ENCODE peak calls at places on chromosomes 11 and 22, in seven cellular contexts. W, Q, M, S, D, K and G are unnamed samples.

GRCh38 chr11:57460017-57460755 is at the start of gene RTN4RL2:
- DNase-seq in W (no peak), M (peak), S (peak), Q (peak), D (peak), K (peak), G (no peak)

GRCh38 chr11:114162719-114163123 is 103.2 kb downstream of the ZBTB16 start:
- DNase-seq in Q (no peak), W (no peak), D (no peak), K (no peak), S (no peak), M (peak), G (no peak)

GRCh38 chr22:27687984-27688545 is 113.5 kb downstream of the MN1 start:
- DNase-seq in K (no peak), S (peak), D (no peak), Q (no peak), M (no peak), W (no peak), G (no peak)

GRCh38 chr11:122893131-122893530 is 10.6 kb downstream of the JHY start:
- DNase-seq in Q (no peak), D (no peak), S (no peak), K (no peak), W (no peak), M (no peak), G (no peak)

GRCh38 chr11:59259047-59259446 is 46.3 kb upstream of the MPEG1 start:
- DNase-seq in Q (no peak), W (no peak), D (no peak), K (no peak), S (no peak), M (no peak), G (no peak)

GRCh38 chr22:23878219-23878618 is 16.0 kb upstream of the MIF start:
- DNase-seq in M (no peak), W (no peak), S (no peak), Q (peak), D (no peak), K (no peak), G (no peak)

GRCh38 chr11:17544181-17544622 is at the start of gene USH1C:
- DNase-seq in K (peak), D (peak), W (no peak), S (no peak), M (peak), Q (peak), G (no peak)

GRCh38 chr11:1838426-1839131 is at the start of gene TNNI2:
- DNase-seq in S (no peak), M (no peak), D (no peak), W (no peak), K (no peak), Q (no peak), G (no peak)

GRCh38 chr11:111378773-111379499 is at the start of gene POU2AF1:
- DNase-seq in K (no peak), S (no peak), Q (no peak), M (no peak), D (no peak), W (peak), G (no peak)

GRCh38 chr11:8354622-8355417 is 91.1 kb upstream of the LMO1 start:
- DNase-seq in K (no peak), D (no peak), Q (no peak), M (peak), W (no peak), S (no peak), G (no peak)

GRCh38 chr11:102495161-102496042 is 35.1 kb downstream of the MMP7 start:
- DNase-seq in K (peak), W (peak), Q (peak), D (peak), M (peak), S (peak), G (peak)

GRCh38 chr11:75839851-75840250 is 24.8 kb downstream of the UVRAG start:
- DNase-seq in K (no peak), D (no peak), S (no peak), Q (no peak), W (no peak), M (no peak), G (no peak)
- TF ChIP-seq SIN3A in K (no peak), D (no peak), S (no peak), Q (no peak), W (no peak), M (no peak), G (no peak)

GRCh38 chr11:33172996-33173395 is 11.7 kb upstream of the CSTF3 start:
- DNase-seq in D (no peak), M (no peak), W (no peak), K (no peak), Q (no peak), S (peak), G (no peak)

GRCh38 chr11:33177676-33178336 is 16.5 kb upstream of the CSTF3 start:
- DNase-seq in D (no peak), W (no peak), M (no peak), Q (no peak), K (no peak), S (no peak), G (no peak)

GRCh38 chr11:33179431-33179830 is 18.2 kb upstream of the CSTF3 start:
- DNase-seq in K (no peak), S (no peak), Q (no peak), M (no peak), W (no peak), D (no peak), G (no peak)

GRCh38 chr11:33182246-33182878 is 21.1 kb upstream of the CSTF3 start:
- DNase-seq in W (no peak), K (no peak), S (peak), M (peak), D (no peak), Q (no peak), G (no peak)

DNA sequence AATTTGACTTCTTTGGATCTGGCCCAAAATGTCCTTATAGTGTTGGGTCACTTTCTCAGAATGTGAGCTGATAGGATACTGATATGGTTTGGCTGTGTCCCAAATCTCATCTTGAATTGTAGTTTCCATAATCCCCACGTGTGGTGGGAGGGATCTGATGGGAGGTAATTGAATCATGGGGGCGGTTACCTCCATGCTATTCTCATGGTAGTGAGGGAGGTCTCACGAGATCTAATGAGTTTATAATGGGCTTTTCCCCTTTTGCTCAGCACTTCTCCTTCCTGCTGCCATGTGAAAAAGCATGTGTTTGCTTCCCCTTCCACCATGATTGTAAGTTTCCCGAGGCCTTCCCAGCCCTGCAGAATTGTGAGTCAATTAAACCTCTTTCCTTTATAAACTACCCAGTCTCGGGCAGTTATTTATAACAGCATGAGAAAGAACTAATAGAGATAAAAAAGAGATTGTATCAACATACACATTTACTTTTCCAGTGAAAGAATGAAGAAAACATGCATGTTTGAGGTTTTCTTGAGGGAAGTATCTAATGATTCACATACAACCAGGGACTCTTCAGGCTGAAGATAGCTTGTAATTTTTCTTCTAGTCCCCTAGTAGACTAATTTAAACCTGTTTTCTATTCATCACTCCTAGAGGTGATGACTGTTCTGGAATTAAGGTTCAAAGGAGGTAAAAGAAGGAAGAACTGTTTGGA is 17.3 kb upstream of the CSTF3 start:
- DNase-seq in K (no peak), D (no peak), M (no peak), Q (no peak), S (no peak), W (no peak), G (no peak)
- TF ChIP-seq SIN3A in K (no peak), D (no peak), M (no peak), Q (no peak), S (no peak), W (no peak), G (no peak)

GRCh38 chr11:134592391-134592990 is 180.4 kb upstream of the B3GAT1 start:
- DNase-seq in D (peak), M (peak), W (no peak), S (peak), Q (peak), K (peak), G (peak)
- TF ChIP-seq SIN3A in D (no peak), M (no peak), W (no peak), S (no peak), Q (no peak), K (no peak), G (no peak)

DNA sequence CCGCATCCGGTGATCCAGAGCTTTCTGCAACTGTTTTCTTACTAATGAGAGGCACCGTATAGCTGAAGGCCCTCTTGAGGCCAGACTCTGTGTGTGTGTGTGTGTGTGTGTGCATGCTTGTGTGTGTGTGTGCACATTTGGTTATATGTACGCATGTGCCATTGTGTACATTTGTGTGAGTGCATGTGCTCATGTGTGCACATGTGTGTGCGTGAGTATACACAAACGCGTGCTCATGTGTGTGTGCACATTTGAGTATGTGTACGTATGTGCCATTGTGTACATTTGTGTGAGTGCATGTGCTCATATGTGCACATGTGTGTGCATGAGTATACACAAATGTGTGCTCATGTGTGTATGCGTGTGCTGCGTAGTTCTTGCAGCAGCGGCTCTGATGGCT is 12.3 kb upstream of the FGF19 start:
- DNase-seq in S (no peak), D (no peak), Q (no peak), M (no peak), W (no peak), K (no peak), G (no peak)
- TF ChIP-seq SIN3A in S (no peak), D (no peak), Q (no peak), M (no peak), W (no peak), K (no peak), G (no peak)

GRCh38 chr22:35918466-35918865 is 110.2 kb downstream of the RBFOX2 start:
- DNase-seq in M (no peak), Q (no peak), K (no peak), W (no peak), D (no peak), S (no peak), G (no peak)
- TF ChIP-seq SIN3A in M (no peak), Q (no peak), K (no peak), W (no peak), D (no peak), S (no peak), G (no peak)

GRCh38 chr22:19957445-19957844 is 15.8 kb upstream of the TXNRD2 start:
- DNase-seq in Q (no peak), W (no peak), D (no peak), S (no peak), M (peak), K (no peak), G (no peak)
- TF ChIP-seq SIN3A in Q (no peak), W (no peak), D (no peak), S (no peak), M (no peak), K (no peak), G (no peak)

DNA sequence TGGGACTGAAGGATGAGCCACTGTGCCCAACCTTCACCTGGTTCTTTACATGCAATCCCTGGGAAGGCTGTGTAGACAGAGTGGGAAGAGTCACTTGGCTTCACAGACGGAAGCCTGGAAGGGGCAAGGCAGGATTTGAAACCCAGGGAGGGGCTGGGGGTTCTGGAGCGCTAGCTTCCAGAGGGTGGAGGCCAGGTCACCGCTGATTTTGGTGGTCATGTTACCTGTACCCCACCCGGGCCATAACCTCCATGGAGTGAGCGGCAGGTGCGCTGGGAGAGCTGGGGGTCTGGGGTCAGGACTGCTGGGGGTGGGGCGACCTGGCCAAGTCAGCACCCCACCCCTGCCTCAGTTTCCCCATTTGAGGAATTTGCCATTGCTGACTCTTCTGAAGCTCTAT is 38.3 kb downstream of the PDGFB start:
- DNase-seq in K (no peak), W (no peak), Q (no peak), S (no peak), D (no peak), M (no peak), G (no peak)
- TF ChIP-seq SIN3A in K (no peak), W (no peak), Q (no peak), S (no peak), D (no peak), M (no peak), G (no peak)